ENCODE peak calls at places on chromosomes 13 and 19, in six cellular contexts. K, M, Z, O, A and R are unnamed samples.

GRCh38 chr13:84845875-84846619 is 953.2 kb downstream of the SLITRK6 start:
- DNase-seq in K (no peak), M (no peak), Z (no peak), O (peak), A (no peak), R (no peak)

GRCh38 chr19:18097217-18097992 is at the start of gene MAST3:
- DNase-seq in K (peak), M (peak), Z (peak), O (peak), A (peak), R (no peak)

GRCh38 chr13:52127783-52128702 is 830 bp downstream of the NEK5 start:
- DNase-seq in K (peak), M (peak), Z (peak), O (peak), A (peak), R (no peak)

GRCh38 chr19:45153339-45154063 is 7.3 kb downstream of the NKPD1 start:
- DNase-seq in K (peak), M (peak), Z (peak), O (no peak), A (peak), R (no peak)

GRCh38 chr13:37966266-37966665 is 96.7 kb upstream of the TRPC4 start:
- DNase-seq in K (no peak), M (no peak), Z (no peak), O (no peak), A (no peak), R (no peak)

GRCh38 chr19:11555246-11555645 is 3.8 kb downstream of the ELOF1 start:
- DNase-seq in K (no peak), M (no peak), Z (no peak), O (no peak), A (no peak), R (no peak)

GRCh38 chr13:45737571-45738002 is 35.5 kb downstream of the CBY2 start:
- DNase-seq in K (no peak), M (no peak), Z (no peak), O (no peak), A (no peak), R (no peak)

GRCh38 chr19:54673222-54673621 is 10.4 kb downstream of the LILRB4 start:
- DNase-seq in K (no peak), M (peak), Z (no peak), O (no peak), A (no peak), R (no peak)

GRCh38 chr19:41998246-41999020 is 4.4 kb upstream of the ATP1A3 start:
- DNase-seq in K (no peak), M (no peak), Z (peak), O (no peak), A (no peak), R (no peak)

GRCh38 chr19:1052349-1052967 is 12.6 kb downstream of the ABCA7 start:
- DNase-seq in K (no peak), M (no peak), Z (no peak), O (no peak), A (no peak), R (no peak)

GRCh38 chr19:1401138-1401888 is at the start of gene GAMT:
- DNase-seq in K (peak), M (peak), Z (peak), O (no peak), A (no peak), R (no peak)

GRCh38 chr19:10114651-10115391 is 3.3 kb downstream of the P2RY11 start:
- DNase-seq in K (no peak), M (no peak), Z (no peak), O (no peak), A (no peak), R (no peak)

GRCh38 chr19:5091576-5092215 is 122.8 kb downstream of the KDM4B start:
- DNase-seq in K (no peak), M (no peak), Z (no peak), O (peak), A (no peak), R (no peak)

GRCh38 chr13:79992111-79992510 is 348.8 kb downstream of the SPRY2 start:
- DNase-seq in K (no peak), M (no peak), Z (no peak), O (no peak), A (no peak), R (no peak)

GRCh38 chr19:7355871-7356270 is 7.1 kb downstream of the ARHGEF18 start:
- DNase-seq in K (no peak), M (no peak), Z (no peak), O (no peak), A (no peak), R (no peak)

GRCh38 chr13:112767506-112768471 is 78.0 kb downstream of the ATP11A start:
- DNase-seq in K (no peak), M (peak), Z (no peak), O (no peak), A (no peak), R (no peak)